ENCODE peak calls at places on chromosomes 2 and 18, in nine cellular contexts. N is activated CD4-positive, alpha-beta T cell treated with anti-CD3 and anti-CD28 coated beads for 36 hours; O is mucosa of descending colon; J is GM03348; H is Calu3; Q is adipocyte; V is H54; M is ACHN; F is suprapubic skin. P is an unnamed sample.

GRCh38 chr2:42566837-42567251 is 1.6 kb upstream of the MTA3 start:
- DNase-seq in N (no peak), O (no peak), J (no peak), H (no peak), Q (peak), V (no peak), M (no peak), F (no peak), P (no peak)

GRCh38 chr2:122795763-122796162 is 1040.3 kb downstream of the TSN start:
- DNase-seq in N (no peak), O (no peak), J (no peak), H (no peak), Q (no peak), V (no peak), M (no peak), F (no peak), P (no peak)

GRCh38 chr18:25935356-25935755 is 155.1 kb downstream of the SS18 start:
- DNase-seq in N (no peak), O (no peak), J (no peak), H (no peak), Q (no peak), V (no peak), M (no peak), F (no peak), P (no peak)

GRCh38 chr2:217402622-217403383 is 542.9 kb upstream of the TNP1 start:
- DNase-seq in N (no peak), O (no peak), J (no peak), H (peak), Q (no peak), V (no peak), M (no peak), F (no peak), P (no peak)

GRCh38 chr2:28233070-28233718 is 159.5 kb upstream of the FOSL2 start:
- DNase-seq in N (no peak), O (no peak), J (peak), H (peak), Q (no peak), V (peak), M (peak), F (no peak), P (no peak)

GRCh38 chr2:232892843-232893242 is 22.8 kb downstream of the SNORC start:
- DNase-seq in N (no peak), O (no peak), J (no peak), H (no peak), Q (no peak), V (no peak), M (no peak), F (peak), P (no peak)

GRCh38 chr2:237154050-237154638 is 68.5 kb downstream of the COPS8 start:
- DNase-seq in N (peak), O (no peak), J (peak), H (peak), Q (peak), V (peak), M (peak), F (no peak), P (peak)

GRCh38 chr2:63789318-63790051 is 52.2 kb upstream of the UGP2 start:
- DNase-seq in N (no peak), O (no peak), J (peak), H (no peak), Q (peak), V (no peak), M (no peak), F (no peak), P (no peak)

GRCh38 chr2:160241251-160242137 is 41.4 kb upstream of the ITGB6 start:
- DNase-seq in N (no peak), O (peak), J (peak), H (peak), Q (peak), V (peak), M (peak), F (no peak), P (no peak)

GRCh38 chr18:2087877-2088673 is 483.2 kb downstream of the METTL4 start:
- DNase-seq in N (no peak), O (no peak), J (no peak), H (no peak), Q (peak), V (no peak), M (no peak), F (no peak), P (no peak)

GRCh38 chr2:205180730-205181129 is 501.6 kb upstream of the NRP2 start:
- DNase-seq in N (no peak), O (no peak), J (no peak), H (no peak), Q (no peak), V (no peak), M (no peak), F (no peak), P (no peak)

GRCh38 chr2:110104025-110104771 is 11.4 kb downstream of the MALL start:
- DNase-seq in N (no peak), O (no peak), J (no peak), H (no peak), Q (no peak), V (no peak), M (peak), F (no peak), P (no peak)

GRCh38 chr2:31476511-31477171 is 62.1 kb upstream of the XDH start:
- DNase-seq in N (no peak), O (no peak), J (peak), H (no peak), Q (peak), V (no peak), M (no peak), F (no peak), P (no peak)

GRCh38 chr2:212892193-212892592 is 259.2 kb downstream of the IKZF2 start:
- DNase-seq in N (no peak), O (no peak), J (peak), H (no peak), Q (peak), V (no peak), M (peak), F (no peak), P (no peak)

GRCh38 chr2:71930073-71930681 is 217.5 kb downstream of the CYP26B1 start:
- DNase-seq in N (no peak), O (peak), J (peak), H (peak), Q (peak), V (no peak), M (no peak), F (no peak), P (no peak)